ENCODE peak calls at places on chromosome 18, in four cellular contexts. L is H9, Q is IMR-90, N is H1. M is an unnamed sample.

GRCh38 chr18:27838230-27838629 is 338.7 kb downstream of the CDH2 start:
- DNase-seq in Q (no peak), N (no peak), L (no peak), M (no peak)

GRCh38 chr18:60984496-60984895 is 348.7 kb upstream of the CDH20 start:
- DNase-seq in L (no peak), Q (peak), N (no peak), M (no peak)

GRCh38 chr18:53478155-53478554 is 746.3 kb downstream of the MBD2 start:
- DNase-seq in Q (no peak), N (no peak), L (no peak), M (no peak)

GRCh38 chr18:22964116-22964515 is 31.0 kb downstream of the RBBP8 start:
- DNase-seq in N (no peak), Q (peak), L (no peak), M (no peak)

GRCh38 chr18:10040287-10041011 is 126.6 kb downstream of the VAPA start:
- DNase-seq in L (no peak), N (no peak), Q (peak), M (no peak)

GRCh38 chr18:73462092-73462491 is 594.3 kb upstream of the NETO1 start:
- DNase-seq in L (no peak), Q (peak), N (no peak), M (no peak)

GRCh38 chr18:13725566-13726227 is 661 bp downstream of the FAM210A start:
- DNase-seq in N (no peak), Q (peak), L (no peak), M (no peak)

GRCh38 chr18:10841203-10841602 is 308.2 kb downstream of the PIEZO2 start:
- DNase-seq in Q (no peak), N (no peak), L (no peak), M (no peak)

GRCh38 chr18:61606759-61607158 is 273.5 kb downstream of the CDH20 start:
- DNase-seq in L (peak), N (peak), Q (peak), M (peak)

GRCh38 chr18:46915800-46916550 is 1.3 kb downstream of the PIAS2 start:
- DNase-seq in N (no peak), Q (peak), L (no peak), M (no peak)

GRCh38 chr18:72867721-72868665 is at the start of gene NETO1:
- DNase-seq in Q (no peak), L (peak), N (peak), M (peak)

GRCh38 chr18:59640721-59641120 is 56.5 kb downstream of the CCBE1 start:
- DNase-seq in Q (no peak), L (no peak), N (no peak), M (no peak)

GRCh38 chr18:65746936-65747335 is 3.9 kb upstream of the CDH7 start:
- DNase-seq in Q (no peak), N (no peak), L (no peak), M (no peak)

GRCh38 chr18:12318857-12319256 is 10.8 kb downstream of the TUBB6 start:
- DNase-seq in N (no peak), L (no peak), Q (no peak), M (no peak)
- H3K4me2 ChIP-seq in N (no peak), L (no peak), Q (no peak), M (no peak)

DNA sequence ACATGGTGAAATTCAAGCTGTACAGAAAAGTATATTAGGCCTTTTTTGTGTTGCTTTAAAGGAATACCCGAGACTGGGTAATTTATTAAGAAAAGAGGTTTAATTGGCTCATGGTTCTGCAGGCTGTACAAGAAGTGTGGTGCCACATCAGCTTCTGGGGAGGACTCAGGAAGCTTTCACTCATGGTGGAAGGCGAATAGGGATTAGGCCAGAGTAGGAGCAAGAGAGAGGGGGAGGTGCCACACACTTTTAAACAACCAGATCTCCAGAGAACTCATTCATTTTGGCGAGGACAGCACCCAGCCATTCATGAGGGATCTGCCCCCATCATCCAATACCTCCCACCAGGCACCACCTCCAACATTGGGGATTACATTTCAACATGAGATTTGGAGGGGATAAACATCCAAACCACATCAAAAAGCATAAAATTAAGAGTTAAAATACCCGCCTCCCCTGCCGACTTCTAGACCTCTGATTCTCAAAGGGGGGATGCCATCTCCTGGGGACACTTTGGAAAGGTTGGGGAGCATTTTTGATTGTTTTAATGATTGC is 15.1 kb upstream of the LIPG start:
- DNase-seq in N (no peak), Q (no peak), L (no peak), M (peak)
- H4K5ac ChIP-seq in N (no peak), Q (no peak), L (no peak), M (no peak)

GRCh38 chr18:36579311-36579710 is 249.5 kb downstream of the TPGS2 start:
- DNase-seq in L (no peak), N (no peak), Q (no peak), M (no peak)
- H2BK5ac ChIP-seq in L (no peak), N (no peak), Q (peak), M (no peak)

GRCh38 chr18:76376668-76377358 is 118.2 kb downstream of the ZNF516 start:
- DNase-seq in Q (no peak), N (no peak), L (no peak), M (no peak)
- H3K4me2 ChIP-seq in Q (no peak), N (no peak), L (no peak), M (no peak)

GRCh38 chr18:36050479-36050878 is 16.9 kb downstream of the RPRD1A start:
- DNase-seq in Q (no peak), N (no peak), L (no peak), M (no peak)
- H4K5ac ChIP-seq in Q (no peak), N (no peak), L (no peak), M (no peak)

GRCh38 chr18:48829443-48830149 is 121.2 kb downstream of the SMAD7 start:
- DNase-seq in N (peak), Q (no peak), L (peak), M (peak)
- H2BK5ac ChIP-seq in N (no peak), Q (no peak), L (no peak), M (no peak)

GRCh38 chr18:49648326-49648725 is 86.5 kb downstream of the LIPG start:
- DNase-seq in Q (no peak), N (no peak), L (no peak), M (no peak)

GRCh38 chr18:49646864-49647263 is 85.0 kb downstream of the LIPG start:
- DNase-seq in L (no peak), N (no peak), Q (no peak), M (no peak)

GRCh38 chr18:49645196-49645595 is 83.3 kb downstream of the LIPG start:
- DNase-seq in N (no peak), Q (no peak), L (no peak), M (no peak)

GRCh38 chr18:49647496-49648168 is 85.8 kb downstream of the LIPG start:
- DNase-seq in N (no peak), L (no peak), Q (peak), M (no peak)

DNA sequence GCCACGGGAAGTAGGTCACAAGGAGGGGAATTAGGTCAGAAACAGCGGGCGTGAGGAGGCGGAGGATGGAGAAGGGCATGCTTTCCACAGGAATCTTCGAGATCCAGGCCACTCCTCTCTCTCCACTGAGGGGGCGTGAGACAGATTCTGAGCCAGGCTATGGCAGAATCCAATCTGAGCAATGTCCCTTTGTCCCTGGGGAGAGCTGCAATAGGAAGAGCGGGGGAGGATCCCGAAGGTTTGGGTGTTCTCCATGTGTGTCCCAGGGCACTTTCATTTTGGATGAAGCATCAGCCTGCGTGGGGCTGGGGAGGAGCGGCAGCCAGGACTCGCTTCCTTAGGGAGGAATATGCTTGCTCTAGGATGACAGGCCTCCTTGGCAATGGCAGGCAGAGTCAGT is 84.0 kb downstream of the LIPG start:
- DNase-seq in Q (peak), L (no peak), N (no peak), M (peak)
- H3K4me2 ChIP-seq in Q (peak), L (no peak), N (no peak), M (no peak)

DNA sequence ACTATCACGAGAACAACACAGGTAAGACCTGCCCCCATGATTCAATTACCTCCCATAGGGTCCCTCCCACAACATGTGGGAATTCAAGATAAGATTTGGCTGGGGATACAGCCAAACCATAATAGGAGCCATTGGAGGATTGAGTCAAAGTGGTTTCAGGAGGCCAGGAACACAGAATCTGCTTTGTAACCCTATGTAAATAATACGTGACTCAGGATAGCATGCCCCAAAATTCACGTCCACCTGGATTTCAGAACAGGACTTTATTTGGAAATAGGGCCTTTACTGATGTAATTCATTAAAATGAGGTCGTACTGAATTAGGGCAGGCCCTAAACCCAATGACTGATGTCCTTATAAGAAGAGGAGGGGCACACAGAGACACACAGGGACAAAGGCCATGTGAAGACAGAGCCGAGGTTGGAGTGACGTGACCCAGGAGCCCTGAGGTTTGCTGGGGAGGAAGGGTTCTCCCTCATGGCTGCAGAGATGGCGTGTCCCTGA is 16.0 kb upstream of the CNDP2 start:
- DNase-seq in N (no peak), Q (no peak), L (no peak), M (no peak)
- H4K5ac ChIP-seq in N (no peak), Q (no peak), L (no peak), M (no peak)

DNA sequence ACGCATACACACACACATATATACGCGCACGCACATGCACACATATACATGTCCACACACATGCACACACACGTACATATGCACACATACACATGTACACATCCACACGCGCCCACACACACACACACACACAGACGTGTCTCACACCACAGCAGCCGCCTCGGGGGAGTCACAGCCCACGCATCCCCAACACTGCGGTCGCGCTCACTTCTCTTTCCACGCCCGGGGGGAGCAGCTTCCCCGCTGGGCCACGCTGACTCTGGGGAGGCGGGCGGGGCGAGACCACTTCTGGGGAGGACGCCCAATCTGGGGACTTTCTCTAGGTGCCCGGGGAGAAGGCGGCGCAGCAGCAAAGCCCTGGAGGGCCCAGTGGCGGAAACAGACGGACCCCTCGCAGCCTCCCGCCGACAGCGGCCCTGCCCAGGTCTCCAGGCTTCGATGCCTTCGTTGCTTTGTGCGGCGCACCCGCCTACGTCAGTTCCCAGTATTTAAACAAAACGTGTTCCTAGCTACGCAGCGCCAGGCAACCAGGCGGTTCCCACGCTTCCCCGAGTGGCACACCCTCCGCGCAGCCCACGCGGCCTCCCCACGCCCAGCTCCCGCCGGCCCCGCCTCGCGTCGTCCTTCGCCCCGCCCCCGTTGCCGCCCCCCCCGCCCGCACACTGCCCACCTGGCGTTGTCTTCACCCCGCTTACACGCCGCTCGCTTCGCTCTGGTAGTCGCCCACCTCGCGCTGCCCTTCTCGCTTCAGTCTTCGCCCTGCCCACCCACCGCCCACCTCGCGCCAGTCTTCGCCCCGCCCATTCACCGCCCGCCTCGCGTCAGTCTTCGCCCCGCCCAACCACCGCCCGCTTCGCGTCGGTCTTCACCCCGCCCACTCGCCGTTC is 810 bp upstream of the RBFA start:
- DNase-seq in L (peak), N (peak), Q (peak), M (no peak)
- H2BK5ac ChIP-seq in L (no peak), N (peak), Q (peak), M (no peak)

GRCh38 chr18:62925031-62925688 is 209.8 kb downstream of the PHLPP1 start:
- DNase-seq in Q (peak), L (no peak), N (no peak), M (no peak)
- H3K4me2 ChIP-seq in Q (no peak), L (no peak), N (no peak), M (no peak)

M was measured in mesendoderm.